ENCODE peak calls at places on chromosomes 13 and 19, in five cellular contexts. Q is adrenal gland, L is RWPE1, O is cardiac muscle cell, G is colonic mucosa. U is an unnamed sample.

GRCh38 chr19:46902402-46902766 is 41.6 kb downstream of the ARHGAP35 start:
- DNase-seq in Q (no peak), L (peak), O (no peak), G (no peak), U (no peak)

GRCh38 chr19:30079200-30079599 is 137.2 kb downstream of the URI1 start:
- DNase-seq in Q (no peak), L (no peak), O (no peak), G (no peak), U (no peak)

GRCh38 chr19:50705422-50706019 is 14.1 kb downstream of the SHANK1 start:
- DNase-seq in Q (peak), L (peak), O (peak), G (no peak), U (no peak)

GRCh38 chr19:17725422-17726078 is 6.3 kb downstream of the MAP1S start:
- DNase-seq in Q (no peak), L (no peak), O (no peak), G (no peak), U (no peak)

GRCh38 chr19:39341122-39341719 is 1.0 kb upstream of the SAMD4B start:
- DNase-seq in Q (peak), L (no peak), O (peak), G (peak), U (no peak)

GRCh38 chr13:108086678-108087077 is 128.7 kb downstream of the LIG4 start:
- DNase-seq in Q (no peak), L (no peak), O (no peak), G (no peak), U (no peak)

GRCh38 chr13:94329277-94329676 is 150.2 kb downstream of the DCT start:
- DNase-seq in Q (no peak), L (no peak), O (no peak), G (no peak), U (no peak)

GRCh38 chr19:10419646-10420443 is 493 bp upstream of the PDE4A start:
- DNase-seq in Q (no peak), L (no peak), O (peak), G (no peak), U (no peak)

GRCh38 chr13:74710006-74710405 is 575.8 kb upstream of the KLF12 start:
- DNase-seq in Q (no peak), L (no peak), O (no peak), G (no peak), U (no peak)

GRCh38 chr13:36096411-36097184 is 34.6 kb downstream of the DCLK1 start:
- DNase-seq in Q (no peak), L (no peak), O (no peak), G (no peak), U (no peak)

GRCh38 chr19:51064534-51065220 is at the start of gene KLK13:
- DNase-seq in Q (peak), L (peak), O (peak), G (no peak), U (no peak)

GRCh38 chr19:12983561-12984142 is 11.6 kb upstream of the NFIX start:
- DNase-seq in Q (peak), L (peak), O (peak), G (peak), U (peak)

GRCh38 chr13:102251817-102252216 is 150.0 kb downstream of the FGF14 start:
- DNase-seq in Q (no peak), L (no peak), O (no peak), G (no peak), U (no peak)

GRCh38 chr13:24680258-24680920 is at the start of gene ATP12A:
- DNase-seq in Q (no peak), L (peak), O (peak), G (peak), U (no peak)

GRCh38 chr19:8194528-8195275 is 14.5 kb upstream of the CERS4 start:
- DNase-seq in Q (no peak), L (no peak), O (no peak), G (peak), U (no peak)

GRCh38 chr19:32866564-32867265 is 2.9 kb downstream of the SLC7A9 start:
- DNase-seq in Q (no peak), L (no peak), O (no peak), G (no peak), U (no peak)

GRCh38 chr19:33408538-33408937 is 35.0 kb downstream of the CEBPG start:
- DNase-seq in Q (no peak), L (no peak), O (no peak), G (no peak), U (no peak)

GRCh38 chr13:21638319-21639282 is 32.3 kb upstream of the FGF9 start:
- DNase-seq in Q (peak), L (peak), O (peak), G (peak), U (no peak)

GRCh38 chr13:111187879-111188643 is 73.0 kb downstream of the ARHGEF7 start:
- DNase-seq in Q (no peak), L (peak), O (peak), G (no peak), U (no peak)

GRCh38 chr19:33662391-33662790 is 40.6 kb downstream of the CHST8 start:
- DNase-seq in Q (no peak), L (no peak), O (no peak), G (no peak), U (peak)

GRCh38 chr19:48954595-48955307 is at the start of gene BAX:
- DNase-seq in Q (peak), L (peak), O (peak), G (peak), U (peak)

GRCh38 chr19:49217382-49217781 is 59.8 kb downstream of the TRPM4 start:
- DNase-seq in Q (no peak), L (no peak), O (peak), G (no peak), U (no peak)

GRCh38 chr19:6717036-6717435 is 3.4 kb downstream of the C3 start:
- DNase-seq in Q (no peak), L (no peak), O (no peak), G (no peak), U (no peak)
- TF ChIP-seq CTCF in Q (no peak), L (no peak), O (peak), G (no peak), U (peak)

GRCh38 chr13:99266827-99267226 is 8.6 kb upstream of the GPR18 start:
- DNase-seq in Q (no peak), L (no peak), O (no peak), G (no peak), U (no peak)

GRCh38 chr13:99264053-99264452 is 5.9 kb upstream of the GPR18 start:
- DNase-seq in Q (no peak), L (no peak), O (no peak), G (no peak), U (no peak)

GRCh38 chr13:99267927-99268326 is 9.7 kb upstream of the GPR18 start:
- DNase-seq in Q (no peak), L (no peak), O (no peak), G (no peak), U (no peak)

GRCh38 chr13:99265162-99265822 is 7.1 kb upstream of the GPR18 start:
- DNase-seq in Q (no peak), L (no peak), O (no peak), G (no peak), U (no peak)

GRCh38 chr13:99265823-99266426 is 7.7 kb upstream of the GPR18 start:
- DNase-seq in Q (no peak), L (peak), O (peak), G (no peak), U (no peak)
- TF ChIP-seq CTCF in Q (peak), L (peak), O (peak), G (peak), U (peak)

GRCh38 chr13:113350938-113351335 is 13.0 kb downstream of the GRTP1 start:
- DNase-seq in Q (no peak), L (no peak), O (no peak), G (no peak), U (no peak)

GRCh38 chr13:113351514-113352026 is 12.4 kb downstream of the GRTP1 start:
- DNase-seq in Q (peak), L (no peak), O (no peak), G (no peak), U (no peak)

GRCh38 chr13:113349050-113349449 is 14.9 kb downstream of the GRTP1 start:
- DNase-seq in Q (no peak), L (no peak), O (no peak), G (no peak), U (no peak)

GRCh38 chr13:113349491-113349890 is 14.4 kb downstream of the GRTP1 start:
- DNase-seq in Q (no peak), L (no peak), O (no peak), G (no peak), U (no peak)

DNA sequence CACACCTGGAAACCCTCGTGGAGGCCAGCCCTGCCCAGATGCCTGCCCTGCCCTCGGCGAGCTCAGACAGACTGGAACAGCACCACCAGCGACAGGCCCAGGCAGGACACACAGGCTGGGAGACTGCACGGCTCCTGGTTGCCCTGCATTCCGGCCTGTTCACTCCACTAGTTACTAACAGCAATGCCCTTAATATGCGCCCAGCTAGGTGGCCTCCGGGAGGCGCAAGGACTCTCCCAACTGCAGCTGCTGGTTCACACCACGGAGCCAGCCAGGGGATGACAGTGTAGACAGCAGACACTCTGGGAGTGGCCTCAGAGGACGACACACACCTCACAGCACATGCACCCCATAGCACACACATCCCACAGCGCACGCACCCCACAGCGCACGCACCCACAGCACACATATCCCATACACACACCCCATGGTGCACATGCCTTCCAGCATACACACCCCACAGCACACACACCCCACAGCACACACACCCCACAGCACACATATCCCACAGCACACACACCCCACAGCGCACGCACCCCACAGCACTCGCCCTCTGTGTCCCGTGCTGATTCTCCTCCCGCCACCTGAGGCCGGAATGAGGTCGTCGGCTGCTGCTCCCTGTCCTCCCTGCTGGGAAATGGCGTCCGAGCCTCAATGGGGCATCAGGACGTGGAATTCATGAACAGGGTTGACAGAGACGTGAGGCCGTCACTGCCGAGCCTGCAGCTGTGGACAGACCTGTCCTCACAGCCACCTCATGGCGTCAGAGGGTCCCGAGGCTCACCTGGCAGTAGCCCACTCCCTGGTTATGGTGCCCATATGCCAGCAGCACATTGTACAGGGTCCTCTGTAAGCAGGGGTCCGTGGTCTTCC is 13.6 kb downstream of the GRTP1 start:
- DNase-seq in Q (peak), L (no peak), O (no peak), G (no peak), U (no peak)
- TF ChIP-seq CTCF in Q (no peak), L (no peak), O (no peak), G (no peak), U (no peak)

GRCh38 chr13:84864341-84864740 is 934.9 kb downstream of the SLITRK6 start:
- DNase-seq in Q (no peak), L (no peak), O (no peak), G (no peak), U (no peak)

GRCh38 chr13:84873951-84874350 is 925.3 kb downstream of the SLITRK6 start:
- DNase-seq in Q (no peak), L (no peak), O (no peak), G (no peak), U (no peak)

GRCh38 chr13:84867246-84867645 is 932.0 kb downstream of the SLITRK6 start:
- DNase-seq in Q (no peak), L (no peak), O (no peak), G (no peak), U (no peak)

GRCh38 chr13:84870190-84870589 is 929.0 kb downstream of the SLITRK6 start:
- DNase-seq in Q (no peak), L (no peak), O (no peak), G (no peak), U (no peak)
- TF ChIP-seq CTCF in Q (no peak), L (no peak), O (no peak), G (no peak), U (peak)

GRCh38 chr13:80137994-80138393 is 202.9 kb downstream of the SPRY2 start:
- DNase-seq in Q (no peak), L (no peak), O (no peak), G (no peak), U (no peak)

GRCh38 chr13:80134360-80134759 is 206.6 kb downstream of the SPRY2 start:
- DNase-seq in Q (no peak), L (no peak), O (no peak), G (no peak), U (no peak)

GRCh38 chr13:80133631-80134083 is 207.3 kb downstream of the SPRY2 start:
- DNase-seq in Q (no peak), L (no peak), O (no peak), G (peak), U (no peak)

GRCh38 chr13:80131204-80131603 is 209.7 kb downstream of the SPRY2 start:
- DNase-seq in Q (peak), L (peak), O (peak), G (peak), U (no peak)

GRCh38 chr13:80132741-80133601 is 208.0 kb downstream of the SPRY2 start:
- DNase-seq in Q (peak), L (no peak), O (peak), G (peak), U (no peak)
- TF ChIP-seq CTCF in Q (no peak), L (no peak), O (no peak), G (no peak), U (no peak)

GRCh38 chr13:28316841-28317240 is 178.1 kb downstream of the FLT1 start:
- DNase-seq in Q (no peak), L (no peak), O (no peak), G (no peak), U (no peak)

GRCh38 chr13:28314879-28315278 is 176.5 kb downstream of the PAN3 start:
- DNase-seq in Q (no peak), L (no peak), O (no peak), G (no peak), U (no peak)

GRCh38 chr13:28318418-28318995 is 176.4 kb downstream of the FLT1 start:
- DNase-seq in Q (no peak), L (no peak), O (no peak), G (no peak), U (no peak)

GRCh38 chr13:28316129-28316528 is 177.8 kb downstream of the PAN3 start:
- DNase-seq in Q (peak), L (no peak), O (no peak), G (no peak), U (no peak)

DNA sequence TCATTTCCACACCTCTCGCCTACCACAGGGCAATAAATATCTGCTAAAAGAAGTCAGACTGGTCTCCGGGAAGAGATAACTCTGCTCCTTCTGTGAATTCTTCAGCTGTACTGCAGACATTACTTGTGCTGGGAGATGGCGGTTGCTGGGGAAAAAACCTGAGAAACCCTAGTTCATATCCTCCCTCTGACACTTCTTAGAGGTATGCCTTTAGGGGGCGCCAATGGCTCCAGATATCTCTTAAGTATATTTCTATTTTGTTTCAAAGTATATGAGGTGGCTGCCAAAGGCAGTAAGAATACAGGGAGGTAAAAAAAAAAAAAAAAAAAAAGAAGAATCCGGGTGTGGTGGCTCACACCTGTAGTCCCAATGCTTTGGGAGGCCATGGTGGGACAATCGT is 175.2 kb downstream of the PAN3 start:
- DNase-seq in Q (no peak), L (no peak), O (no peak), G (no peak), U (no peak)
- TF ChIP-seq CTCF in Q (no peak), L (no peak), O (peak), G (no peak), U (peak)

DNA sequence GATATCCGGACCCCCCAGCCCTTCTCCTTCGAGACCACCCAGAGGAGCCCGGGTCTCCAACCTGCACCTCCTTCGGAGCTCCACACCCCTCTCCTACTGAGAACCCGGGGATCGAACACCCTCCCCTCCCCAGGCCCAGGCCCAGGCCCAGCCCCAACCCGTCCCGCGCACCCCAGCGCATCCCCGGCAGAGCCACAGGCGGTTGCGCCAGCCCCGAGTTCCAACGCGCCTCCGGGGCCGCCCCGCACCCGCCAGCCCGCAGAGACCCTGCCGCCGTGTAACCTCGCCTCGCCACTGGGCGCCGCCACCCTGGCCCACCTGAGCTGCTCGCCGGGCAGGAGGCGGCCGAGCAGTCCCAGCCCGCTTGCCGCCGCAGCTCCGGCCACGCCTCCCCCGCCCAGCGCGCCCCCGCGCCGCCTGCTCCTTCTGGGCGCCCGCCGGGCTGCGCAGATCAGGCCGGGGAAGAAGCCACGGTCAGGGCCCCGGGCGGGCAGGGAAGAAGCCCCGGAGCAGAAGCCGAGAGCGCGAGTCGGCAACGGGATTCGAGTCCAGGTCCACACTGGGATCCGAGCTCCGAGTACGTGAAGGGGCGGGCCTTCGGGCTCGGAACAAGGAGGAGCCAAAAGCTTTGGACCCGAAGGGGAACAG is at the start of gene MBOAT7:
- DNase-seq in Q (no peak), L (no peak), O (no peak), G (no peak), U (no peak)
- TF ChIP-seq CTCF in Q (no peak), L (peak), O (peak), G (no peak), U (peak)

DNA sequence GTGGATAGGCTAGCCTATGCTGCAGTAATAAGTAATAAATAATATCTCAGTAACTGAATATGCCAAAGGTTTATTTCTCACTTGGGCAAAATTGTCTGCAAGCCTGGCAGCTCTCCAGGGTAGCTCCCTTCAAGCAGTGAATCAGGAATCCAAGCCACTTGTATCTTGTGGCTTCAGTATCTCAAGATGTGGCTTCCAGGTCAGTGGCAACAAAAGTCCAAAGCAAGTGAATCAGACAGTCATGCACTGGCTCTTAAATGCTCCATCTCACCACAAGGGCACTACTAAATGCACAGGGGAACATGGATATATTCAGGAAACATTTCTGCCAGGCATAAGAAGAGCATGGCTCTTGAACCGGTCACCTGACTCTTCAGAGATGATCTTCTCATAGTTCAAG is 126.3 kb downstream of the KCTD12 start:
- DNase-seq in Q (no peak), L (no peak), O (peak), G (no peak), U (no peak)
- TF ChIP-seq CTCF in Q (no peak), L (no peak), O (peak), G (no peak), U (no peak)